ENCODE peak calls at places on chromosome 20, in seven cellular contexts. T, Y, P, H, B, Z and N are unnamed samples.

GRCh38 chr20:41395669-41396664 is 29.3 kb upstream of the EMILIN3 start:
- DNase-seq in Z (no peak), P (no peak), Y (no peak), H (no peak), T (no peak), B (no peak), N (no peak)

GRCh38 chr20:46199198-46199597 is 81.1 kb downstream of the CD40 start:
- DNase-seq in T (no peak), H (no peak), Y (peak), Z (no peak), B (no peak), P (no peak), N (no peak)

GRCh38 chr20:29873946-29874345 is 1383.5 kb upstream of the DEFB115 start:
- DNase-seq in B (peak), H (peak), T (no peak), P (peak), Z (peak), Y (peak), N (no peak)

GRCh38 chr20:4702562-4703280 is 19.0 kb upstream of the PRND start:
- DNase-seq in Y (no peak), B (no peak), T (no peak), P (no peak), H (no peak), Z (no peak), N (no peak)

GRCh38 chr20:57066126-57066900 is 200.1 kb downstream of the BMP7 start:
- DNase-seq in Z (peak), Y (no peak), B (no peak), P (no peak), T (no peak), H (no peak), N (no peak)

GRCh38 chr20:47710665-47711045 is 74.6 kb downstream of the SULF2 start:
- DNase-seq in T (no peak), P (no peak), B (no peak), Y (no peak), Z (no peak), H (no peak), N (no peak)

GRCh38 chr20:23225407-23226060 is 125.1 kb upstream of the NXT1 start:
- DNase-seq in Y (peak), T (no peak), H (no peak), P (peak), Z (peak), B (no peak), N (no peak)

GRCh38 chr20:33680681-33681080 is 5.5 kb downstream of the E2F1 start:
- DNase-seq in P (no peak), B (peak), Z (no peak), T (no peak), Y (peak), H (no peak), N (no peak)

GRCh38 chr20:31661625-31662371 is 24.1 kb downstream of the COX4I2 start:
- DNase-seq in H (peak), Z (peak), T (peak), Y (peak), B (peak), P (peak), N (peak)

GRCh38 chr20:3925899-3926638 is 36.9 kb downstream of the PANK2 start:
- DNase-seq in P (no peak), T (no peak), Z (no peak), Y (no peak), B (no peak), H (no peak), N (no peak)

GRCh38 chr20:37845878-37846277 is 57.0 kb upstream of the VSTM2L start:
- DNase-seq in H (no peak), Y (no peak), Z (no peak), P (no peak), T (no peak), B (no peak), N (no peak)

GRCh38 chr20:2559641-2560040 is 23.3 kb downstream of the TMC2 start:
- DNase-seq in Y (no peak), P (no peak), B (no peak), H (no peak), T (no peak), Z (no peak), N (no peak)

GRCh38 chr20:46058656-46059281 is 29.8 kb downstream of the SLC12A5 start:
- DNase-seq in H (no peak), Z (no peak), Y (no peak), P (no peak), B (no peak), T (no peak), N (no peak)

GRCh38 chr20:35326021-35326731 is 34.0 kb upstream of the FAM83C start:
- DNase-seq in Y (no peak), T (no peak), Z (no peak), B (no peak), P (peak), H (no peak), N (no peak)